ENCODE peak calls at places on chromosomes 16 and 17, in seven cellular contexts. D is hepatocyte, P is OCI-LY7, O is ovary, S is heart left ventricle, Z is tibial artery, A is body of pancreas. U is an unnamed sample. For H3K9me3, the result is how much of the 10 kb centered on the place peaks cover.

GRCh38 chr16:85210423-85211169 is 98.3 kb upstream of the CIBAR2 start:
- DNase-seq in Z (no peak), A (no peak), D (no peak), S (no peak), O (no peak), P (no peak), U (no peak)

GRCh38 chr16:83233153-83233552 is 574.6 kb upstream of the HSBP1 start:
- DNase-seq in S (no peak), O (no peak), P (no peak), A (no peak), Z (no peak), D (no peak), U (no peak)

GRCh38 chr16:73949574-73950348 is 346.9 kb upstream of the PSMD7 start:
- DNase-seq in D (peak), S (no peak), P (no peak), O (no peak), A (no peak), Z (no peak), U (no peak)

GRCh38 chr16:11992008-11992584 is 15.6 kb downstream of the SNX29 start:
- DNase-seq in D (no peak), Z (no peak), S (no peak), O (no peak), A (no peak), P (no peak), U (no peak)

GRCh38 chr16:87835882-87836331 is 33.4 kb downstream of the SLC7A5 start:
- DNase-seq in P (no peak), S (no peak), A (no peak), Z (no peak), O (no peak), D (no peak), U (no peak)

GRCh38 chr16:4032768-4033167 is 83.5 kb downstream of the ADCY9 start:
- DNase-seq in D (no peak), A (peak), Z (peak), S (no peak), O (no peak), P (peak), U (peak)

GRCh38 chr17:27554152-27554551 is 76.8 kb upstream of the LGALS9 start:
- DNase-seq in P (no peak), O (no peak), S (peak), A (peak), D (no peak), Z (no peak), U (no peak)

GRCh38 chr17:2250140-2251095 is 53.2 kb downstream of the SMG6 start:
- DNase-seq in O (no peak), Z (no peak), D (no peak), S (no peak), A (no peak), P (no peak), U (no peak)

GRCh38 chr16:31055613-31056012 is 18.4 kb downstream of the ZNF668 start:
- DNase-seq in D (no peak), S (no peak), A (no peak), O (no peak), P (no peak), Z (no peak), U (no peak)

GRCh38 chr16:83994087-83994486 is 26.0 kb downstream of the NECAB2 start:
- DNase-seq in A (no peak), D (no peak), Z (no peak), P (no peak), O (no peak), S (no peak), U (no peak)

GRCh38 chr17:58046230-58047094 is 36.8 kb upstream of the DYNLL2 start:
- DNase-seq in S (peak), A (no peak), Z (no peak), D (no peak), P (no peak), O (no peak), U (no peak)

GRCh38 chr16:66786551-66786950 is 14.8 kb downstream of the TERB1 start:
- DNase-seq in P (no peak), S (no peak), A (no peak), D (no peak), Z (no peak), O (no peak), U (no peak)

GRCh38 chr16:55473584-55473983 is 5.4 kb upstream of the MMP2 start:
- DNase-seq in Z (no peak), A (no peak), D (no peak), P (no peak), S (no peak), O (no peak), U (no peak)

GRCh38 chr16:57462209-57462977 is at the start of gene POLR2C:
- DNase-seq in Z (peak), D (peak), S (peak), P (peak), O (peak), A (peak), U (peak)

GRCh38 chr17:67139289-67139688 is 94.9 kb downstream of the CACNG1 start:
- DNase-seq in D (no peak), O (no peak), P (no peak), Z (no peak), S (no peak), A (no peak), U (no peak)

GRCh38 chr16:1426734-1427451 is 4.0 kb upstream of the PERCC1 start:
- DNase-seq in Z (no peak), O (no peak), P (no peak), S (no peak), A (no peak), D (no peak), U (no peak)

GRCh38 chr16:81693467-81694303 is 85.4 kb upstream of the PLCG2 start:
- DNase-seq in Z (no peak), D (no peak), S (no peak), P (no peak), O (no peak), A (no peak), U (no peak)

GRCh38 chr17:34321981-34322380 is 2.7 kb downstream of the CCL8 start:
- DNase-seq in A (no peak), P (no peak), Z (no peak), S (no peak), D (no peak), O (no peak), U (no peak)

GRCh38 chr16:74521691-74522090 is 85.2 kb downstream of the GLG1 start:
- DNase-seq in S (peak), A (no peak), D (peak), P (no peak), Z (no peak), O (no peak), U (no peak)

GRCh38 chr17:38460082-38460715 is 31.9 kb downstream of the ARHGAP23 start:
- DNase-seq in O (no peak), D (no peak), A (no peak), S (no peak), P (no peak), Z (no peak), U (no peak)

GRCh38 chr17:4676777-4677176 is 27.2 kb downstream of the PELP1 start:
- DNase-seq in O (no peak), P (no peak), S (no peak), D (no peak), A (no peak), Z (no peak), U (no peak)

GRCh38 chr17:82054351-82055022 is 2.8 kb downstream of the GPS1 start:
- DNase-seq in S (no peak), O (peak), A (no peak), Z (no peak), P (no peak), D (no peak), U (peak)

GRCh38 chr17:56488800-56489199 is 104.7 kb upstream of the NOG start:
- DNase-seq in S (no peak), A (no peak), Z (no peak), D (no peak), P (no peak), O (no peak), U (no peak)

GRCh38 chr17:47286198-47286914 is 32.7 kb downstream of the ITGB3 start:
- DNase-seq in O (no peak), Z (no peak), D (no peak), A (no peak), S (no peak), P (peak), U (no peak)

GRCh38 chr16:2858245-2859025 is 465 bp upstream of the PRSS22 start:
- DNase-seq in P (no peak), Z (peak), D (peak), A (peak), O (no peak), S (no peak), U (peak)

GRCh38 chr17:10380631-10381408 is 8.0 kb upstream of the MYH13 start:
- DNase-seq in P (no peak), S (no peak), A (no peak), O (no peak), D (peak), Z (no peak), U (no peak)

GRCh38 chr17:73465130-73465529 is 153.3 kb upstream of the CDC42EP4 start:
- DNase-seq in A (no peak), O (no peak), P (no peak), Z (no peak), S (no peak), D (no peak), U (no peak)

GRCh38 chr17:9024497-9024896 is 3.2 kb downstream of the NTN1 start:
- DNase-seq in S (no peak), D (no peak), Z (peak), O (no peak), A (no peak), P (no peak), U (no peak)

GRCh38 chr16:69771651-69771967 is 9.5 kb downstream of the WWP2 start:
- DNase-seq in O (no peak), A (no peak), P (no peak), S (no peak), D (no peak), Z (no peak), U (no peak)

GRCh38 chr17:79127534-79128135 is 53.0 kb downstream of the ENGASE start:
- DNase-seq in O (no peak), Z (no peak), S (no peak), D (no peak), P (no peak), A (no peak), U (no peak)

GRCh38 chr16:49923411-49923810 is 67.5 kb upstream of the ZNF423 start:
- DNase-seq in O (no peak), S (no peak), P (no peak), Z (peak), D (no peak), A (no peak), U (no peak)
- H3K4me3 ChIP-seq in O (no peak), S (no peak), P (peak), Z (no peak), D (no peak), A (no peak), U (no peak)

GRCh38 chr17:76376318-76377133 is 7.9 kb upstream of the SPHK1 start:
- DNase-seq in P (no peak), O (no peak), Z (no peak), D (no peak), A (peak), S (peak), U (no peak)

GRCh38 chr17:76381633-76382304 is 2.6 kb upstream of the SPHK1 start:
- DNase-seq in O (no peak), Z (no peak), P (no peak), A (peak), S (no peak), D (no peak), U (no peak)

GRCh38 chr17:76379646-76380376 is 4.6 kb upstream of the SPHK1 start:
- DNase-seq in A (no peak), Z (no peak), P (no peak), O (no peak), D (no peak), S (no peak), U (no peak)

GRCh38 chr17:76378548-76379274 is 5.7 kb upstream of the SPHK1 start:
- DNase-seq in O (no peak), Z (no peak), A (no peak), P (no peak), D (no peak), S (no peak), U (no peak)

GRCh38 chr17:76379275-76379641 is 5.2 kb upstream of the SPHK1 start:
- DNase-seq in O (no peak), D (no peak), P (no peak), Z (no peak), S (no peak), A (no peak), U (no peak)
- H3K27ac ChIP-seq in O (no peak), D (no peak), P (no peak), Z (no peak), S (no peak), A (no peak), U (no peak)

GRCh38 chr17:916315-916714 is 63.3 kb downstream of the NXN start:
- DNase-seq in D (no peak), A (no peak), S (no peak), O (no peak), Z (no peak), P (no peak), U (no peak)

GRCh38 chr17:917391-917811 is 62.2 kb downstream of the NXN start:
- DNase-seq in S (no peak), Z (no peak), O (peak), A (no peak), D (no peak), P (no peak), U (no peak)

GRCh38 chr17:920190-920589 is 59.4 kb downstream of the NXN start:
- DNase-seq in S (no peak), P (no peak), A (no peak), Z (no peak), D (no peak), O (no peak), U (peak)

GRCh38 chr17:915416-916201 is 64.0 kb downstream of the NXN start:
- DNase-seq in S (peak), D (peak), Z (no peak), A (no peak), O (no peak), P (no peak), U (peak)

DNA sequence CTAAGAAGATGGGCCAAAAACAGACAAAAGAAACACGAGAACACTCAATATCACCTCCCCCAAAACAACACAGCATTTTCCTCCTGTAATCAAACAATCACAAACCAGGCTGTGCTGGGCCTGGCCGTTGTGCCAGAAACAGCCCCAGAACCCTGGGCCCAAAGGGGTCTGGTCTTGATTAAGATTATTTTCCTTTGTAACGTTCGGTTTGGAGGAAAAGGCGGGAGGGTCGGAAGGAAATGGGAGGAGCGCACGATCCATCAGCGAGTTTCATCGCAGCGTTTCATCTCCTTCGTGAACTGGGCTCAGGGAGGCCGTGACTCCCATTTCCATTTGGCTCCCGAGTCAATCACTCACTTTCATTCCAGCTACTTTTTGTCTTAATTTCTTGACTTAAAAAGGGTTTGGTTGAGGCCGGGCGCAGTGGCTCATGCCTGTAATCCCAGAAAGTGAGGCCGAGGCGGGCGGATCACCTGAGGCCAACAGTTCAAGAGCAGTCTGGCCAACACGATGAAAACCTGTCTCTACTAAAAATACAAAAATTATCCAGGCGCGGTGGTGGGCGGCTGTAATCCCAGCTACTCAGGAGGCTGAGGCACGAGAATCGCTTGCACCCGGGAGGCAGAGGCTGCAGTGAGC is 61.4 kb downstream of the NXN start:
- DNase-seq in P (no peak), S (no peak), D (peak), O (peak), Z (no peak), A (no peak), U (no peak)
- H3K9me3 ChIP-seq in P (under half), S (under half), D (under half), O (under half), Z (under half), A (under half), U (under half)

GRCh38 chr16:89945654-89946053 is 2.9 kb upstream of the DEF8 start:
- DNase-seq in P (peak), D (no peak), Z (no peak), O (no peak), A (no peak), S (no peak), U (no peak)
- H3K4me3 ChIP-seq in P (no peak), D (no peak), Z (no peak), O (no peak), A (no peak), S (no peak), U (no peak)

U was measured in psoas muscle.